ENCODE peak calls at places on chromosomes 1 and 21, in four cellular contexts. R, H, P and G are unnamed samples. For H3K4me1, the result is how much of the 10 kb centered on the place peaks cover.

GRCh38 chr1:217052196-217052595 is 329.0 kb upstream of the ESRRG start:
- DNase-seq in R (no peak), P (no peak), H (no peak), G (no peak)

GRCh38 chr1:101884621-101885020 is 112.1 kb downstream of the OLFM3 start:
- DNase-seq in P (no peak), R (no peak), H (no peak), G (no peak)

GRCh38 chr21:15309721-15310120 is 244.9 kb upstream of the NRIP1 start:
- DNase-seq in H (peak), R (no peak), P (no peak), G (no peak)

GRCh38 chr1:232923739-232924386 is 26.5 kb upstream of the NTPCR start:
- DNase-seq in H (no peak), R (no peak), P (no peak), G (no peak)

GRCh38 chr21:44438531-44439210 is 16.6 kb upstream of the LRRC3 start:
- DNase-seq in R (no peak), H (no peak), P (no peak), G (no peak)

GRCh38 chr1:219419860-219420259 is 193.0 kb downstream of the ZC3H11B start:
- DNase-seq in P (no peak), H (no peak), R (no peak), G (no peak)

GRCh38 chr1:248756636-248757035 is 1.1 kb upstream of the LYPD8 start:
- DNase-seq in P (no peak), R (no peak), H (no peak), G (no peak)

GRCh38 chr21:17848228-17848627 is 29.1 kb upstream of the C21orf91 start:
- DNase-seq in R (no peak), P (peak), H (no peak), G (peak)

GRCh38 chr1:117607471-117607870 is 1.6 kb downstream of the TENT5C start:
- DNase-seq in H (peak), R (no peak), P (peak), G (peak)

GRCh38 chr1:112544011-112544688 is 35.4 kb downstream of the WNT2B start:
- DNase-seq in P (no peak), H (no peak), R (no peak), G (no peak)

GRCh38 chr1:228414511-228415211 is 2.0 kb downstream of the TRIM17 start:
- DNase-seq in H (no peak), P (no peak), R (no peak), G (no peak)

GRCh38 chr1:76625887-76626286 is 241.4 kb upstream of the ST6GALNAC5 start:
- DNase-seq in H (no peak), R (no peak), P (no peak), G (no peak)

GRCh38 chr1:3364983-3365382 is 89.5 kb upstream of the ARHGEF16 start:
- DNase-seq in R (no peak), H (no peak), P (no peak), G (no peak)

GRCh38 chr21:33403128-33403785 is at the start of gene IFNGR2:
- DNase-seq in H (peak), P (no peak), R (no peak), G (no peak)

GRCh38 chr1:187264995-187265602 is 436.4 kb downstream of the PLA2G4A start:
- DNase-seq in P (no peak), H (peak), R (no peak), G (no peak)

GRCh38 chr1:56533197-56533596 is 46.2 kb downstream of the PLPP3 start:
- DNase-seq in P (no peak), H (no peak), R (no peak), G (no peak)

GRCh38 chr1:241990040-241990439 is 8.9 kb downstream of the MAP1LC3C start:
- DNase-seq in H (peak), P (peak), R (peak), G (peak)

GRCh38 chr1:116667577-116668105 is at the start of gene IGSF3:
- DNase-seq in P (peak), R (no peak), H (peak), G (peak)

GRCh38 chr1:244099258-244099930 is 48.3 kb downstream of the ZBTB18 start:
- DNase-seq in P (no peak), H (no peak), R (no peak), G (no peak)

DNA sequence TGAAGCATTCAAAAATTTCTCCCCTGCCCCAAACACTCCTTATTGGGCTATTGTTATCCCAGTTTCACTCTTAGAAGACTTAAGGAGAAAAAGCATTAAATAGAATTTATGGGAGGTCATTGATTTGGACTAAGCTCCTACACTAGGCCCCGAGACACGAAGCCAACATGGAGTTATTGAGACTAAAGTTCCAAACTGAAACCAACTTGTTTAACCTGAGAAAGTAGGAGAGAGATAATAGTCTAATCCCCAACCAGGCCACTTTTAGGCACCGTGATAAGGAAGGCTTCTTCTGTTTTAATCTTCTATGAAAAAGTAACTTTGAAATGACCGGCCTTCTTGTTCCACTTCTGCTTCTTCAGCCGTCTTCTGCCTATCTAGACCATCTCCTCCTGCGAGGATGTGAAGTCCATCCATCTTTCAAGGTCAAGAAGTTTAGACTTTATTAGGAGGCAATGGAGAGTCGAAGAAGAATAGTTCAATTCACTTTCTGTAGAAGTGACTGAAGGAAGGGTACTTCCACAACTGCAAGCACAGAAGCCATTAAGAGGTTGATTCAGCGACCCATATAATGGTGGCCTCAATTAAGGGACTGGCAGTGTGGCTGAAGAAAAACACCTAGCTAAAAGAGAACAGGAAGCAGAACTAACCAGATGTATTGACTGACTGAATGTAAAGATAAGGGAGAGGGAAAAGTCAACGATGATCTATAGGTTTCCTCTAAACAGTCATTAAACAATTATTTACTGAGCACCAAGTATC is 428.8 kb downstream of the SMYD3 start:
- DNase-seq in R (no peak), H (no peak), P (no peak), G (no peak)
- H3K4me3 ChIP-seq in R (no peak), H (no peak), P (no peak), G (no peak)

GRCh38 chr21:45454924-45455315 is 50.0 kb downstream of the COL18A1 start:
- DNase-seq in P (no peak), R (no peak), H (no peak), G (no peak)

GRCh38 chr21:45451771-45452182 is 46.8 kb downstream of the COL18A1 start:
- DNase-seq in H (no peak), P (no peak), R (no peak), G (no peak)

GRCh38 chr21:45454081-45454923 is 49.3 kb downstream of the COL18A1 start:
- DNase-seq in P (no peak), R (no peak), H (no peak), G (no peak)

GRCh38 chr21:45452696-45453307 is 47.8 kb downstream of the COL18A1 start:
- DNase-seq in R (no peak), P (no peak), H (no peak), G (no peak)

DNA sequence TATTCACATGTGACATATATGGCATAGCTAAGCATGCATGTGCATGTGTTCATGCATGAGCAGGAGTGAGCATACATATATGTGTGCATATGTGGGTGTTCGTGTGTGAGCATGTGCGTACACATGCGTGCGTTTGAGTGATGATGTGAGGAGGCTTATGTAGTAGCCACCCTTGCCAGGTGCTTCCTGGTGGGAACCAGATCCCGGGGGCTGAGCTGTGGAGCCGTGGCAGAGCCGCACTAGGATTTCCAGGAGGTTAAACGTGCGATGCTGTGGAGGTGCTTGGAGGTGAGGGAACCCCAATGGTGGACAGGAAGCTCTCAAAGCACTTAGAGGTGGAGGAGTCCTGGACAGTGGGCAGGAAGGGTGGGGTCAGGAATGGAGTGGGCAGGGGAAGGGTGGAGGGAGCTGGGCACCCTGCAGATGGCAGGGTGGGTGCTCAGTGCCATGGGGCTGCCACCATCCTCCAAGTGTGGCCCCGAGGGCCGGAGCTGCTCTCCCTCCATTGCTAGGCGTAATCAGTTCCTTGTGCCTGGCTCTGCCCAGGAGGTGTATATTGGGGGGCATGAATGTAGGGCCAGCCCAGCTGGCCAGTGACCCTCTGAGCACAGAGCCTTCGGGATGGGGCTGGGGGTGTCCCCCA is 48.5 kb downstream of the COL18A1 start:
- DNase-seq in R (no peak), P (no peak), H (no peak), G (no peak)
- TF ChIP-seq CTCF in R (no peak), P (no peak), H (no peak), G (no peak)

GRCh38 chr1:34268311-34269042 is 91.8 kb downstream of the C1orf94 start:
- DNase-seq in P (no peak), H (no peak), R (no peak), G (no peak)
- H3K4me1 ChIP-seq in P (under half), H (under half), R (under half), G (under half)

DNA sequence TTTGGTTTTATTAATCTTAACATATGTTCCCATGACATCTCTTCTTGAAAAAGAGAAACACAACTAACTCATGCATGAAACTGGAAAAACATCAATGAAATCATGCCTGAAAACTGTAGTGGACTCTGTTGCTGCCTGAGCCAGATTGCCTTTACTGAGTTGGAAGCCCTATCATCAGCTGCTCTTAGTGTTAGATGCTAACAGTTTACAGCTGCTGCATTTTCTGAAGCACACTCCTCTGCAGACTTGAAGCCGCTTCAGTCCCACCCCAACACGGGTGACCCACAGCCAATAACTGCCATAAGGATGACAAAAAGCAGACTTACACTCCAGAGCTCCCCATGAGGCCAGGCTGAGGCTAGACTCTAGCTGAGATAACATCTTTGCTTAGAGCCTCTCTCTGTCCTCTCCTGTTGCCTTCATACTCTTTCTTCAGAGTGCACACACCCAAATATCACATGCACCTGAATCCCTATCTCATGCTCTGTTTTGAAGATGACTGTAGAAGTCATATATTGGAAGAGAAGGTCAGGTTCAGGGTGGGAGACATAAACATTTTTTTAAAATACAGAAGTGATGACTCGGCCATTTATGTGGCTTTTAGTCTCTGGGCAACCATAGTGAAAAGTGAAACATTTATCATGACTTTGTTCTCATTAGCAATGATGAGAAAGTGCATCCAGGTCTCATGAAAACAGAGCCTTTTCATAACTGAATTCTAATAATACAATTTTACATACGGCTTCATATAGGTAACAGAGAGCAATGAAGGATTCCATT is 160.9 kb downstream of the KCNK2 start:
- DNase-seq in H (no peak), R (no peak), P (no peak), G (no peak)
- H3K4me3 ChIP-seq in H (no peak), R (no peak), P (no peak), G (no peak)

GRCh38 chr1:93620841-93621210 is 60.8 kb downstream of the BCAR3 start:
- DNase-seq in H (no peak), P (peak), R (no peak), G (no peak)
- TF ChIP-seq CTCF in H (no peak), P (no peak), R (no peak), G (no peak)